ENCODE peak calls at places on chromosomes 3 and 15, in six cellular contexts. C is pancreas; N is heart left ventricle; G is lower leg skin; T is CD4-positive, alpha-beta T cell; B is AG04450. I is an unnamed sample.

GRCh38 chr3:66598168-66598567 is 97.3 kb upstream of the LRIG1 start:
- DNase-seq in C (no peak), N (no peak), G (no peak), T (no peak), B (no peak), I (no peak)

GRCh38 chr3:72346526-72346926 is 501.7 kb downstream of the SHQ1 start:
- DNase-seq in C (no peak), N (peak; percentile 52), G (peak; percentile 50), T (no peak), B (peak; percentile 94), I (no peak)

GRCh38 chr3:105040026-105040622 is 326.6 kb upstream of the ALCAM start:
- DNase-seq in C (no peak), N (no peak), G (no peak), T (no peak), B (no peak), I (no peak)

GRCh38 chr3:57060089-57060829 is at the start of gene SPATA12:
- DNase-seq in C (peak; percentile 45), N (peak; percentile 81), G (peak; percentile 88), T (no peak), B (peak; percentile 45), I (no peak)

GRCh38 chr3:184384342-184384741 is 4.5 kb downstream of the CHRD start:
- DNase-seq in C (no peak), N (no peak), G (no peak), T (no peak), B (no peak), I (no peak)

GRCh38 chr15:101664303-101664913 is 12.2 kb upstream of the TM2D3 start:
- DNase-seq in C (no peak), N (no peak), G (no peak), T (no peak), B (no peak), I (no peak)

GRCh38 chr3:116444819-116445290 is 432 bp downstream of the LSAMP start:
- DNase-seq in C (no peak), N (no peak), G (no peak), T (no peak), B (no peak), I (no peak)

GRCh38 chr15:38536201-38536676 is 28.4 kb downstream of the RASGRP1 start:
- DNase-seq in C (no peak), N (peak; percentile 72), G (no peak), T (no peak), B (peak; percentile 69), I (no peak)

GRCh38 chr3:10390641-10391373 is 69.9 kb upstream of the SEC13 start:
- DNase-seq in C (no peak), N (no peak), G (no peak), T (no peak), B (no peak), I (no peak)

GRCh38 chr3:195905970-195906864 is 2.1 kb downstream of the TNK2 start:
- DNase-seq in C (no peak), N (no peak), G (no peak), T (no peak), B (no peak), I (no peak)